ENCODE peak calls at places on chromosomes 11 and 22, in six cellular contexts. One of them, this sample, is unnamed. For H3K27me3, the result is how much of the 10 kb centered on the place peaks cover.

GRCh38 chr11:2312232-2313042 is 10.6 kb downstream of the TSPAN32 start:
- DNase-seq in tibial artery: no peak
- DNase-seq in HCT116: no peak
- DNase-seq in PC-3: peak
- DNase-seq in heart right ventricle: peak
- DNase-seq in brain microvascular endothelial cell: peak
- DNase-seq in this sample: no peak

GRCh38 chr11:96357794-96358193 is 14.8 kb upstream of the MAML2 start:
- DNase-seq in tibial artery: no peak
- DNase-seq in HCT116: no peak
- DNase-seq in PC-3: no peak
- DNase-seq in heart right ventricle: no peak
- DNase-seq in brain microvascular endothelial cell: no peak
- DNase-seq in this sample: no peak

GRCh38 chr22:42282943-42283287 is 12.5 kb upstream of the TCF20 start:
- DNase-seq in tibial artery: no peak
- DNase-seq in HCT116: no peak
- DNase-seq in PC-3: no peak
- DNase-seq in heart right ventricle: no peak
- DNase-seq in brain microvascular endothelial cell: no peak
- DNase-seq in this sample: no peak

GRCh38 chr11:110184974-110185597 is 91.9 kb downstream of the ZC3H12C start:
- DNase-seq in tibial artery: no peak
- DNase-seq in HCT116: peak
- DNase-seq in PC-3: peak
- DNase-seq in heart right ventricle: no peak
- DNase-seq in brain microvascular endothelial cell: peak
- DNase-seq in this sample: no peak

GRCh38 chr11:132228756-132229325 is 858.4 kb downstream of the NTM start:
- DNase-seq in tibial artery: no peak
- DNase-seq in HCT116: no peak
- DNase-seq in PC-3: no peak
- DNase-seq in heart right ventricle: no peak
- DNase-seq in brain microvascular endothelial cell: peak
- DNase-seq in this sample: no peak

GRCh38 chr11:129298990-129299389 is 76.7 kb upstream of the BARX2 start:
- DNase-seq in tibial artery: no peak
- DNase-seq in HCT116: no peak
- DNase-seq in PC-3: no peak
- DNase-seq in heart right ventricle: no peak
- DNase-seq in brain microvascular endothelial cell: no peak
- DNase-seq in this sample: no peak

GRCh38 chr11:16527525-16528246 is 171.3 kb upstream of the SOX6 start:
- DNase-seq in tibial artery: no peak
- DNase-seq in HCT116: no peak
- DNase-seq in PC-3: no peak
- DNase-seq in heart right ventricle: no peak
- DNase-seq in brain microvascular endothelial cell: no peak
- DNase-seq in this sample: no peak

GRCh38 chr22:29307658-29308147 is 1.3 kb downstream of the GAS2L1 start:
- DNase-seq in tibial artery: no peak
- DNase-seq in HCT116: no peak
- DNase-seq in PC-3: peak
- DNase-seq in heart right ventricle: no peak
- DNase-seq in brain microvascular endothelial cell: no peak
- DNase-seq in this sample: no peak

GRCh38 chr11:100338144-100338840 is 348.8 kb upstream of the ARHGAP42 start:
- DNase-seq in tibial artery: no peak
- DNase-seq in HCT116: no peak
- DNase-seq in PC-3: no peak
- DNase-seq in heart right ventricle: no peak
- DNase-seq in brain microvascular endothelial cell: no peak
- DNase-seq in this sample: no peak

GRCh38 chr11:44280257-44280656 is 29.7 kb downstream of the ALX4 start:
- DNase-seq in tibial artery: no peak
- DNase-seq in HCT116: no peak
- DNase-seq in PC-3: no peak
- DNase-seq in heart right ventricle: no peak
- DNase-seq in brain microvascular endothelial cell: no peak
- DNase-seq in this sample: no peak

GRCh38 chr11:65428578-65429068 is 6.0 kb downstream of the NEAT1 start:
- DNase-seq in tibial artery: peak
- DNase-seq in HCT116: no peak
- DNase-seq in PC-3: no peak
- DNase-seq in heart right ventricle: peak
- DNase-seq in brain microvascular endothelial cell: no peak
- DNase-seq in this sample: no peak

GRCh38 chr22:37019309-37020191 is at the start of the genes MPST and TST:
- DNase-seq in tibial artery: peak
- DNase-seq in HCT116: no peak
- DNase-seq in PC-3: peak
- DNase-seq in heart right ventricle: peak
- DNase-seq in brain microvascular endothelial cell: peak
- DNase-seq in this sample: peak

GRCh38 chr11:68969386-68969785 is 11.4 kb downstream of the MRGPRD start:
- DNase-seq in tibial artery: no peak
- DNase-seq in HCT116: no peak
- DNase-seq in PC-3: no peak
- DNase-seq in heart right ventricle: no peak
- DNase-seq in brain microvascular endothelial cell: no peak
- DNase-seq in this sample: no peak

GRCh38 chr11:65041206-65042035 is at the start of gene SAC3D1:
- DNase-seq in tibial artery: peak
- DNase-seq in HCT116: peak
- DNase-seq in PC-3: peak
- DNase-seq in heart right ventricle: peak
- DNase-seq in brain microvascular endothelial cell: peak
- DNase-seq in this sample: no peak

GRCh38 chr11:34721646-34722045 is 100.8 kb downstream of the EHF start:
- DNase-seq in tibial artery: no peak
- DNase-seq in HCT116: no peak
- DNase-seq in PC-3: peak
- DNase-seq in heart right ventricle: no peak
- DNase-seq in brain microvascular endothelial cell: no peak
- DNase-seq in this sample: no peak

GRCh38 chr11:67304511-67305113 is 1.3 kb downstream of the SSH3 start:
- DNase-seq in tibial artery: no peak
- DNase-seq in HCT116: no peak
- DNase-seq in PC-3: no peak
- DNase-seq in heart right ventricle: no peak
- DNase-seq in brain microvascular endothelial cell: no peak
- DNase-seq in this sample: no peak

GRCh38 chr11:102760355-102761035 is 19.9 kb downstream of the MMP10 start:
- DNase-seq in tibial artery: no peak
- DNase-seq in HCT116: peak
- DNase-seq in PC-3: peak
- DNase-seq in heart right ventricle: no peak
- DNase-seq in brain microvascular endothelial cell: peak
- DNase-seq in this sample: no peak

GRCh38 chr11:1832181-1832988 is 2.4 kb upstream of the SYT8 start:
- DNase-seq in tibial artery: no peak
- DNase-seq in HCT116: no peak
- DNase-seq in PC-3: peak
- DNase-seq in heart right ventricle: no peak
- DNase-seq in brain microvascular endothelial cell: no peak
- DNase-seq in this sample: no peak

GRCh38 chr22:29190051-29190450 is 15.6 kb upstream of the EMID1 start:
- DNase-seq in tibial artery: no peak
- DNase-seq in HCT116: no peak
- DNase-seq in PC-3: no peak
- DNase-seq in heart right ventricle: no peak
- DNase-seq in brain microvascular endothelial cell: no peak
- DNase-seq in this sample: no peak

GRCh38 chr11:103528046-103528445 is 418.8 kb downstream of the DYNC2H1 start:
- DNase-seq in tibial artery: no peak
- DNase-seq in HCT116: no peak
- DNase-seq in PC-3: peak
- DNase-seq in heart right ventricle: no peak
- DNase-seq in brain microvascular endothelial cell: no peak
- DNase-seq in this sample: no peak

GRCh38 chr22:20779813-20780148 is 5.9 kb downstream of the SERPIND1 start:
- DNase-seq in tibial artery: no peak
- DNase-seq in HCT116: no peak
- DNase-seq in PC-3: peak
- DNase-seq in heart right ventricle: no peak
- DNase-seq in brain microvascular endothelial cell: peak
- DNase-seq in this sample: no peak

GRCh38 chr11:120515186-120515723 is 3.7 kb downstream of the GRIK4 start:
- DNase-seq in tibial artery: no peak
- DNase-seq in HCT116: no peak
- DNase-seq in PC-3: no peak
- DNase-seq in heart right ventricle: no peak
- DNase-seq in brain microvascular endothelial cell: no peak
- DNase-seq in this sample: no peak

GRCh38 chr11:27406498-27407354 is 43.7 kb upstream of the CCDC34 start:
- DNase-seq in tibial artery: no peak
- DNase-seq in HCT116: no peak
- DNase-seq in PC-3: no peak
- DNase-seq in heart right ventricle: no peak
- DNase-seq in brain microvascular endothelial cell: no peak
- DNase-seq in this sample: no peak

GRCh38 chr11:15327786-15328231 is 213.1 kb downstream of the INSC start:
- DNase-seq in tibial artery: peak
- DNase-seq in HCT116: peak
- DNase-seq in PC-3: peak
- DNase-seq in heart right ventricle: peak
- DNase-seq in brain microvascular endothelial cell: peak
- DNase-seq in this sample: peak

GRCh38 chr22:49008682-49009235 is 818.9 kb downstream of the BRD1 start:
- DNase-seq in tibial artery: peak
- DNase-seq in HCT116: no peak
- DNase-seq in PC-3: no peak
- DNase-seq in heart right ventricle: no peak
- DNase-seq in brain microvascular endothelial cell: no peak
- DNase-seq in this sample: no peak

GRCh38 chr22:39556970-39557811 is 13.4 kb upstream of the CACNA1I start:
- DNase-seq in tibial artery: no peak
- DNase-seq in HCT116: no peak
- DNase-seq in PC-3: no peak
- DNase-seq in heart right ventricle: no peak
- DNase-seq in brain microvascular endothelial cell: no peak
- DNase-seq in this sample: no peak
- H3K27me3 ChIP-seq in tibial artery: under half
- H3K27me3 ChIP-seq in HCT116: under half
- H3K27me3 ChIP-seq in PC-3: under half
- H3K27me3 ChIP-seq in heart right ventricle: under half
- H3K27me3 ChIP-seq in brain microvascular endothelial cell: under half
- H3K27me3 ChIP-seq in this sample: under half

DNA sequence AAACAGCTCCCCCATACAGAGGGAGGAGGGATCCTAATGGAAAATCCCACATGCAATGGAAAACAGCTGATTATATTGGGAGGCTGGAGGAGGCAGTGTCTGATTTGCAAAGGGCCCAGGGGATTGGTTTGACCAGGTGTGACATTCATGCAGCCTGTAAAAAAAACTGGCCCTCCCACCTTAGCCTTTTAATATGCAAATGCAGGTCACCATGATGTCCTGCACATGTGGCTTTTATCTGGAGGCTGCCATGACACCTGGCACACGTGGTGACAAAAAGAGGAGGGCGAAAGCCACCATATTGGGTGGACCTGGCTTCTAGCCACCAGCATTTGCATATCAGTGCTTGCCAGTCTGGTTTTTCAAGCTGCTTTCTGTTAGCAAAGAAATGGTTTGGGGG is 48.5 kb downstream of the ZNF280B start:
- DNase-seq in tibial artery: no peak
- DNase-seq in HCT116: no peak
- DNase-seq in PC-3: no peak
- DNase-seq in heart right ventricle: no peak
- DNase-seq in brain microvascular endothelial cell: no peak
- DNase-seq in this sample: no peak
- H3K27me3 ChIP-seq in tibial artery: under half
- H3K27me3 ChIP-seq in HCT116: under half
- H3K27me3 ChIP-seq in PC-3: under half
- H3K27me3 ChIP-seq in heart right ventricle: under half
- H3K27me3 ChIP-seq in brain microvascular endothelial cell: under half
- H3K27me3 ChIP-seq in this sample: under half

GRCh38 chr22:24329453-24329852 is 58.8 kb downstream of the SPECC1L start:
- DNase-seq in tibial artery: no peak
- DNase-seq in HCT116: no peak
- DNase-seq in PC-3: no peak
- DNase-seq in heart right ventricle: no peak
- DNase-seq in brain microvascular endothelial cell: no peak
- DNase-seq in this sample: no peak

GRCh38 chr22:24333301-24333700 is 62.7 kb downstream of the SPECC1L start:
- DNase-seq in tibial artery: no peak
- DNase-seq in HCT116: peak
- DNase-seq in PC-3: peak
- DNase-seq in heart right ventricle: no peak
- DNase-seq in brain microvascular endothelial cell: peak
- DNase-seq in this sample: no peak

GRCh38 chr22:24327827-24328226 is 57.2 kb downstream of the SPECC1L start:
- DNase-seq in tibial artery: no peak
- DNase-seq in HCT116: no peak
- DNase-seq in PC-3: no peak
- DNase-seq in heart right ventricle: no peak
- DNase-seq in brain microvascular endothelial cell: no peak
- DNase-seq in this sample: no peak

GRCh38 chr22:24331468-24332440 is 61.1 kb downstream of the SPECC1L start:
- DNase-seq in tibial artery: no peak
- DNase-seq in HCT116: no peak
- DNase-seq in PC-3: no peak
- DNase-seq in heart right ventricle: no peak
- DNase-seq in brain microvascular endothelial cell: no peak
- DNase-seq in this sample: no peak

DNA sequence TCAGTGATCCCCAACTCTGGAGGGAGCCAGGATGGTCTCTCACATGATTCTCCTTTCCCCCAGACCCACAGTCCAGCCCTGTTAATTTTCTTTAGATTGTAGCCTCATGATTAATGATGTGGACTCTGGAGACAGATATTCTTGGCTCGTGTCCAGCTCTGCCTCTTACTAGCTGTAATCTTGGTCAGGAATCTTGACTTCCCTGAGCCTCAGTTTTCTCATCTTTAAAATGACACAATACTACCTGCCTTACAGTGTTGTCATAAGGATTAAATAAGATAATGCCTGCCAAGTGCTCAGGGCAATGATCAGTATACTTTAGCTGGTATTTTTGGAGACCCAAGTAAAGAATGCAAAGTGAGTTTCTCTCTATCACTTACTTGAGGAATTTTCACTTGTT is 60.0 kb downstream of the SPECC1L start:
- DNase-seq in tibial artery: no peak
- DNase-seq in HCT116: no peak
- DNase-seq in PC-3: peak
- DNase-seq in heart right ventricle: no peak
- DNase-seq in brain microvascular endothelial cell: peak
- DNase-seq in this sample: no peak
- H3K27me3 ChIP-seq in tibial artery: under half
- H3K27me3 ChIP-seq in HCT116: under half
- H3K27me3 ChIP-seq in PC-3: under half
- H3K27me3 ChIP-seq in heart right ventricle: under half
- H3K27me3 ChIP-seq in brain microvascular endothelial cell: under half
- H3K27me3 ChIP-seq in this sample: under half

DNA sequence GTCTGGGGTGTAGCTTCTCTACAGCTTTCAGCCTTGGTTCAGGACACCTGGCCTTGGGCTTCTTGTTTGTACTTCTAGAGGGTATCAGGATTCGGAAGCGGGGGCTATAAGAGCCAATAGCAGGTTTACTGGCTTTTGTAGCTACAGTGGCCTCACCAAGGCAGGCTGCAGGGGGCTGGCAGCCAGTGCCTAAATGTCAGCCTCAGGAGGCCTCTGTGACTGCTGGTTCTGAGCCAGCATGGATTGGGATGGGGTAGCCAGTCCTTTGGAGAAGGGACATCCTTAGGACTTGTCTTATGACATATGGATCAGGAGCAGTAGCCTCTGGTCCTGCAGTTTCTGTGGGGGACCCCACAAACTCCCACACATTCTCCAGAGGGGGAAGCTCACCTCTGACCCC is 29.9 kb downstream of the EIF3F start:
- DNase-seq in tibial artery: no peak
- DNase-seq in HCT116: no peak
- DNase-seq in PC-3: no peak
- DNase-seq in heart right ventricle: no peak
- DNase-seq in brain microvascular endothelial cell: no peak
- DNase-seq in this sample: no peak
- H3K27me3 ChIP-seq in tibial artery: under half
- H3K27me3 ChIP-seq in HCT116: under half
- H3K27me3 ChIP-seq in PC-3: under half
- H3K27me3 ChIP-seq in heart right ventricle: under half
- H3K27me3 ChIP-seq in brain microvascular endothelial cell: under half
- H3K27me3 ChIP-seq in this sample: under half

This sample was measured in iPS DF 6.9.